ENCODE peak calls at places on chromosomes 13 and 19, in seven cellular contexts. I is colonic mucosa, V is AG09319, C is AG04449, F is A549, O is fibroblast of lung, T is cardiac muscle cell. Z is an unnamed sample.

GRCh38 chr13:27182844-27183497 is 11.4 kb upstream of the USP12 start:
- DNase-seq in V (no peak), F (peak; percentile 84), I (peak; percentile 19), T (peak; percentile 79), C (no peak), O (peak; percentile 94), Z (peak; percentile 57)

GRCh38 chr19:32458500-32459123 is 53.0 kb downstream of the DPY19L3 start:
- DNase-seq in C (no peak), F (no peak), O (no peak), I (no peak), V (no peak), T (peak; percentile 20), Z (no peak)

GRCh38 chr13:39777527-39778061 is 122.1 kb downstream of the COG6 start:
- DNase-seq in C (peak; percentile 79), O (peak; percentile 96), F (peak; percentile 58), V (peak; percentile 54), T (peak; percentile 87), I (no peak), Z (no peak)

GRCh38 chr13:46663644-46664043 is 110.7 kb downstream of the LRCH1 start:
- DNase-seq in V (no peak), O (no peak), T (no peak), C (no peak), I (no peak), F (no peak), Z (no peak)

GRCh38 chr13:104181526-104182231 is 1115.5 kb upstream of the SLC10A2 start:
- DNase-seq in O (no peak), T (no peak), F (no peak), C (no peak), V (no peak), I (no peak), Z (no peak)

GRCh38 chr19:21483589-21484170 is 21.7 kb upstream of the ZNF429 start:
- DNase-seq in T (peak; percentile 16), F (peak; percentile 19), C (no peak), I (peak; percentile 56), O (no peak), V (no peak), Z (peak; percentile 75)

GRCh38 chr13:109146912-109147624 is 517.7 kb downstream of the MYO16 start:
- DNase-seq in O (peak; percentile 96), I (no peak), F (peak; percentile 91), C (no peak), T (peak; percentile 57), V (no peak), Z (no peak)

GRCh38 chr13:41054212-41054877 is 7.0 kb upstream of the WBP4 start:
- DNase-seq in F (peak; percentile 61), C (no peak), T (peak; percentile 64), I (peak; percentile 75), O (peak; percentile 66), V (no peak), Z (no peak)

GRCh38 chr13:109331898-109332297 is 454.5 kb downstream of the IRS2 start:
- DNase-seq in T (peak; percentile 81), F (no peak), I (no peak), V (no peak), C (peak; percentile 77), O (peak; percentile 61), Z (no peak)

GRCh38 chr13:34757441-34757840 is 184.6 kb upstream of the NBEA start:
- DNase-seq in O (peak; percentile 34), I (no peak), V (no peak), C (no peak), F (no peak), T (peak; percentile 65), Z (no peak)

GRCh38 chr13:30880151-30880551 is 25.9 kb upstream of the MEDAG start:
- DNase-seq in F (no peak), I (no peak), T (no peak), C (no peak), O (peak; percentile 82), V (no peak), Z (no peak)

GRCh38 chr19:36103842-36104552 is 6.9 kb upstream of the OVOL3 start:
- DNase-seq in O (peak; percentile 25), F (peak; percentile 38), T (no peak), V (no peak), I (no peak), C (no peak), Z (no peak)

GRCh38 chr19:6753178-6754031 is 13.8 kb downstream of the SH2D3A start:
- DNase-seq in I (peak; percentile 94), C (no peak), O (peak; percentile 59), V (no peak), T (peak; percentile 74), F (peak; percentile 81), Z (no peak)

GRCh38 chr13:39130298-39130697 is 92.0 kb downstream of the NHLRC3 start:
- DNase-seq in O (no peak), C (no peak), V (no peak), T (no peak), I (no peak), F (no peak), Z (no peak)

GRCh38 chr13:54599413-54599812 is 1570.8 kb downstream of the OLFM4 start:
- DNase-seq in I (no peak), O (no peak), C (no peak), V (no peak), F (no peak), T (no peak), Z (no peak)

GRCh38 chr19:1045247-1045603 is 5.3 kb downstream of the ABCA7 start:
- DNase-seq in C (no peak), I (peak; percentile 57), F (peak; percentile 91), V (no peak), T (no peak), O (no peak), Z (no peak)

GRCh38 chr19:1169921-1170885 is 3.9 kb downstream of the SBNO2 start:
- DNase-seq in C (no peak), F (no peak), T (peak; percentile 53), O (peak; percentile 70), V (no peak), I (no peak), Z (peak; percentile 76)

GRCh38 chr13:107342747-107343146 is 774.8 kb upstream of the ARGLU1 start:
- DNase-seq in T (no peak), O (no peak), I (no peak), C (no peak), V (no peak), F (no peak), Z (no peak)

DNA sequence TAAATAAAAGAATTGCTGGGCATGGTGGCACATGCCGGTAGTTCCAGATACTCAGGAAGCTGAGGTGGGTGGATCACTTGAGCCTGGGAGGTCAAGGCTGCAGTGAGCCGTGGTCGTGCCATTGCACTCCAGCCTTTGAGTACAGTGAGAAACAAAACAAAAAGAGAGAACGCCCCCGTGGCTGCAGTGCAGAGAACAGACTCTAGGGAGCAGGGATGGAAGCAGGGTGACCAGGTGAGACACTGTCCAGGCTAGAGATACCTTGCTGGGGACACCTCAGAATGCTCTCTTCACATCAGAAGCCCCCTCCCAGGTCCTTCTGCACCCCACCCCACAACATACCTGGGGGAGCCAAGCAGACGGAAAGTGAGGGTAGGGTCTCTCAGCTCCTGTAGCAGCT is 24.8 kb downstream of the MAP4K1 start:
- DNase-seq in F (no peak), C (no peak), V (no peak), I (no peak), O (no peak), T (no peak), Z (no peak)
- TF ChIP-seq CTCF in F (no peak), C (no peak), V (no peak), I (no peak), O (no peak), T (no peak), Z (no peak)

GRCh38 chr13:97067342-97067895 is 73.1 kb upstream of the OXGR1 start:
- DNase-seq in F (no peak), O (peak; percentile 48), I (no peak), V (no peak), T (peak; percentile 51), C (no peak), Z (no peak)
- TF ChIP-seq CTCF in F (no peak), O (peak; percentile 33), I (no peak), V (no peak), T (peak; percentile 27), C (no peak), Z (no peak)

GRCh38 chr19:29612801-29613595 is 6.9 kb downstream of the POP4 start:
- DNase-seq in O (no peak), F (no peak), V (no peak), T (no peak), I (no peak), C (no peak), Z (no peak)

GRCh38 chr19:29610213-29610573 is 4.1 kb downstream of the POP4 start:
- DNase-seq in V (no peak), C (no peak), O (no peak), T (no peak), F (no peak), I (no peak), Z (no peak)

GRCh38 chr19:29609636-29610035 is 3.6 kb downstream of the POP4 start:
- DNase-seq in V (no peak), F (no peak), O (no peak), I (no peak), C (no peak), T (no peak), Z (no peak)

GRCh38 chr19:29612121-29612520 is 6.0 kb downstream of the POP4 start:
- DNase-seq in O (no peak), V (no peak), F (no peak), I (no peak), T (no peak), C (no peak), Z (no peak)

DNA sequence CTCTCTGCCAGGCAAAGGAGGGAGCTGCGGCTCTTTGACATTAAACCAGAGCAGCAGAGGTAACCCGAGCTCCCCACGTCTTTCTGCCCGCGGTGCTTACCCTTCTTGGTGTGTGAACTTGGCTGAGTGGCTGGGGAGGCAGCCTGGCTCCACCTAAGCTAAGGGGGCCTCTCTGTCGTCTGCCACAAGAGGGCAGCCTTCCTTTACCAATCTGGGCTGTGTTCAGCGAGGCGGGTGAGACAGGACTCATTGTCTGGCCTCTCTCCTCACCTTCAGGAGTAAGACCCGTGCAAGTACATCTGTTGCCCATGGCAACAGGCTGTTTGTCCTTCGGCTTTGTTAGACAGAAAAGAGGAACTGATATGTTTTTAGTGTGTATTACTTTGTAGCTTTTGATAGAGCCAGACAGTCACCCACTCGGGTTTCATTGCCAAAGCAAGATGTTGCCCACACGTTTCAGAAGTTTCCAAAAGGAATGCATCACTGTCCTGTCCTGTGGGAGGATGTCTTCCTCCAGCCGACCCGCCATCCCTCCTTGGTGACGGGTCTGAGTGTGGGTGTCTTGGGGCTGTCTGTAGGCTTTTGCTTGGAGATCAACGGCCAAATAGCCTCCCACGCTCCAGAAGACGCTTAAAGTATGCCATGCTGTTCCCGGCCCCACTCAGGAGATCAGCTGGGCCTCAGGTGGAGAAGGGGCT is 4.6 kb downstream of the POP4 start:
- DNase-seq in T (peak; percentile 90), C (no peak), V (peak; percentile 54), F (peak; percentile 89), O (peak; percentile 67), I (peak; percentile 74), Z (peak; percentile 76)
- TF ChIP-seq CTCF in T (peak; percentile 91), C (peak; percentile 93), V (peak; percentile 96), F (peak; percentile 98), O (peak; percentile 87), I (peak; percentile 83), Z (peak; percentile 79)

DNA sequence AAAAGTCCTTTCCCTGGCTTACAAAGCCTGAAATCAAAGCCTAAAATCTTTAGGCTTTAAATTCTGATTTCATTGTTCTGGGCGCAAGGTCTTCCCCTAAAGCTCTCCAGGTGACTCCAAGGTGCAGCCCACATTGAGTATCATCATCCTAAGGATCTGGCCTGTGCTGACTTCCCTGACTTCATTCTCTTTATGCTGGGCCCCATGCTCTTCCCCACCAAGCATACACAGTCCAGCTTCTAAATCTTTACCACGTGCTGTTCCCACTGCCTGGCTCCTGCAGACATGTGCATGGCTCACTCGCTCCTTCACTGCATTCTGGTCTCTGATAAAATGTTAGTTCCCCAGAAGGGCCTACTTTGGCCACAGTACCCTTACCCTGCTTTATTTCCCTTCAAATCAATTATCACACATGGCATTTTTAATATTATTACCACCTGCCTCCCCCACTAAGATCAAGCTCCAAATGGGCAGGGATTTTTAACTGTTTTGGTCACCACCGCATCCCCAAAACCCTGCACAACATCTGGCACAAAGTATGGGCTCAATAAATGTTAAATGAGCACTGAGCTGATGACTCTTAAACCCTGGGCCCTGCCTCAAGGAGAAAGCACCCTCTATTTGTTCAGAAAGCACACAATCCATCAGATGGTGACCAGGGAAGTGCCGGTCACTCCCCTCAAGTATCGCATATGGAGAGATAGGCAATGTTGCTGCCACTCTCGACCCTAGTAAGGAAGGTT is 3.3 kb downstream of the FBL start:
- DNase-seq in O (no peak), F (no peak), I (no peak), T (no peak), C (no peak), V (no peak), Z (no peak)
- TF ChIP-seq CTCF in O (no peak), F (no peak), I (no peak), T (no peak), C (no peak), V (no peak), Z (no peak)